ENCODE peak calls at places on chromosomes 4 and X, in five cellular contexts. Z, W, G, O and P are unnamed samples.

GRCh38 chr4:37160653-37161052 is 83.9 kb upstream of the NWD2 start:
- DNase-seq in W (no peak), O (no peak), Z (no peak), G (no peak), P (no peak)

GRCh38 chr4:68498413-68499007 is 51.2 kb downstream of the TMPRSS11E start:
- DNase-seq in G (peak; percentile 65), W (no peak), O (no peak), Z (peak; percentile 66), P (no peak)

GRCh38 chrX:110286126-110286525 is 31.8 kb downstream of the AMMECR1 start:
- DNase-seq in G (peak; percentile 28), Z (no peak), W (no peak), O (no peak), P (no peak)

GRCh38 chr4:138910914-138911336 is 104.7 kb upstream of the NOCT start:
- DNase-seq in O (peak; percentile 84), Z (no peak), G (peak; percentile 55), W (peak; percentile 43), P (peak; percentile 84)

GRCh38 chr4:113065629-113066028 is 16.2 kb downstream of the ANK2 start:
- DNase-seq in Z (no peak), O (no peak), G (no peak), W (no peak), P (no peak)

GRCh38 chrX:24828600-24828999 is 134.9 kb downstream of the POLA1 start:
- DNase-seq in O (no peak), G (no peak), Z (no peak), W (no peak), P (no peak)

GRCh38 chr4:168648929-168649328 is 152.1 kb downstream of the PALLD start:
- DNase-seq in O (no peak), Z (no peak), G (no peak), W (no peak), P (no peak)

GRCh38 chr4:8303485-8304281 is 34.1 kb downstream of the HTRA3 start:
- DNase-seq in G (no peak), Z (no peak), O (peak; percentile 33), W (no peak), P (no peak)

GRCh38 chrX:126165721-126166401 is at the start of gene DCAF12L2:
- DNase-seq in W (peak; percentile 2), G (no peak), O (peak; percentile 43), Z (no peak), P (no peak)

GRCh38 chrX:123219916-123220315 is 35.8 kb downstream of the GRIA3 start:
- DNase-seq in O (no peak), Z (no peak), G (peak; percentile 1), W (no peak), P (no peak)

GRCh38 chrX:12999422-12999821 is 24.5 kb downstream of the TMSB4X start:
- DNase-seq in W (no peak), Z (peak; percentile 62), O (no peak), G (no peak), P (no peak)

GRCh38 chrX:151776113-151776790 is 41.7 kb downstream of the CNGA2 start:
- DNase-seq in G (no peak), Z (no peak), W (no peak), O (no peak), P (no peak)

GRCh38 chr4:142925161-142925560 is 79.1 kb upstream of the INPP4B start:
- DNase-seq in G (no peak), Z (no peak), W (no peak), O (no peak), P (no peak)

GRCh38 chr4:139018971-139019758 is 3.6 kb downstream of the NOCT start:
- DNase-seq in W (no peak), Z (no peak), G (no peak), O (no peak), P (no peak)

GRCh38 chrX:108736509-108737479 is at the start of gene IRS4:
- DNase-seq in G (peak; percentile 19), Z (no peak), O (peak; percentile 44), W (no peak), P (peak; percentile 19)

GRCh38 chr4:102007959-102008425 is 217.5 kb downstream of the BANK1 start:
- DNase-seq in W (no peak), O (no peak), Z (no peak), G (no peak), P (no peak)

GRCh38 chr4:624705-625590 is at the start of gene PDE6B:
- DNase-seq in W (no peak), O (no peak), G (no peak), Z (no peak), P (no peak)

GRCh38 chr4:90495211-90495610 is 368.0 kb downstream of the CCSER1 start:
- DNase-seq in O (no peak), W (no peak), G (no peak), Z (no peak), P (no peak)

GRCh38 chr4:101127176-101127790 is 220.0 kb downstream of the PPP3CA start:
- DNase-seq in G (no peak), O (no peak), W (no peak), Z (peak; percentile 77), P (no peak)

GRCh38 chrX:28854637-28855036 is 267.4 kb downstream of the IL1RAPL1 start:
- DNase-seq in Z (no peak), O (no peak), W (no peak), G (no peak), P (no peak)

GRCh38 chrX:130539721-130540321 is 138.0 kb downstream of the RBMX2 start:
- DNase-seq in G (peak; percentile 50), Z (peak; percentile 50), O (no peak), W (no peak), P (no peak)

GRCh38 chrX:42119076-42119475 is 195.7 kb upstream of the CASK start:
- DNase-seq in W (no peak), Z (no peak), G (peak; percentile 9), O (no peak), P (no peak)

GRCh38 chrX:1658083-1658463 is 43.2 kb downstream of the ASMT start:
- DNase-seq in W (no peak), G (no peak), O (no peak), Z (no peak), P (no peak)

GRCh38 chr4:3771932-3772495 is 5.8 kb downstream of the ADRA2C start:
- DNase-seq in Z (no peak), G (no peak), W (no peak), O (no peak), P (no peak)

GRCh38 chr4:85707591-85707990 is 232.6 kb downstream of the ARHGAP24 start:
- DNase-seq in G (no peak), W (no peak), Z (peak; percentile 64), O (no peak), P (no peak)

GRCh38 chr4:85783483-85783882 is 308.5 kb downstream of the ARHGAP24 start:
- DNase-seq in Z (peak; percentile 27), G (no peak), O (no peak), W (no peak), P (no peak)

GRCh38 chrX:124217289-124218251 is 114.9 kb upstream of the TEX13D start:
- DNase-seq in W (no peak), G (no peak), Z (peak; percentile 58), O (no peak), P (no peak)

GRCh38 chr4:83252782-83253405 is 31.7 kb downstream of the COQ2 start:
- DNase-seq in O (no peak), G (peak; percentile 69), W (no peak), Z (peak; percentile 86), P (no peak)

GRCh38 chr4:157204634-157205244 is 15.8 kb upstream of the GRIA2 start:
- DNase-seq in G (peak; percentile 19), Z (no peak), O (no peak), W (no peak), P (no peak)

GRCh38 chr4:128636906-128637305 is 172.6 kb upstream of the JADE1 start:
- DNase-seq in Z (no peak), G (no peak), O (no peak), W (no peak), P (no peak)

GRCh38 chrX:46165411-46165810 is 379.8 kb downstream of the ZNF674 start:
- DNase-seq in G (no peak), Z (no peak), O (no peak), W (no peak), P (no peak)

GRCh38 chr4:67122029-67122428 is 423.3 kb downstream of the CENPC start:
- DNase-seq in W (no peak), O (no peak), Z (no peak), G (peak; percentile 12), P (no peak)